ENCODE peak calls at places on chromosomes 12 and 14, in eight cellular contexts. V, S, G, X, T, N, O and D are unnamed samples. For H3K4me1 and H3K9me3, the result is how much of the 10 kb centered on the place peaks cover.

GRCh38 chr14:99784508-99784907 is 8.7 kb upstream of the EML1 start:
- DNase-seq in V (no peak), S (no peak), G (no peak), X (no peak), T (peak), N (no peak), O (peak), D (peak)

GRCh38 chr14:68518910-68519686 is 273.8 kb downstream of the ZFP36L1 start:
- DNase-seq in V (no peak), S (peak), G (no peak), X (peak), T (peak), N (no peak), O (no peak), D (no peak)

GRCh38 chr12:52319097-52319496 is 2.1 kb downstream of the KRT83 start:
- DNase-seq in V (peak), S (no peak), G (no peak), X (no peak), T (no peak), N (no peak), O (no peak), D (peak)

GRCh38 chr14:61753631-61754030 is 8.6 kb upstream of the SNAPC1 start:
- DNase-seq in V (no peak), S (no peak), G (no peak), X (no peak), T (peak), N (no peak), O (no peak), D (peak)

GRCh38 chr12:109286252-109286651 is 22.8 kb downstream of the FOXN4 start:
- DNase-seq in V (no peak), S (no peak), G (no peak), X (no peak), T (no peak), N (no peak), O (no peak), D (no peak)

GRCh38 chr12:98595152-98595988 is 1.9 kb downstream of the SLC25A3 start:
- DNase-seq in V (no peak), S (no peak), G (no peak), X (peak), T (peak), N (no peak), O (no peak), D (peak)

GRCh38 chr14:76936483-76936882 is 92.0 kb downstream of the IRF2BPL start:
- DNase-seq in V (no peak), S (no peak), G (no peak), X (no peak), T (peak), N (no peak), O (no peak), D (no peak)

GRCh38 chr12:26298785-26299621 is 103.6 kb downstream of the SSPN start:
- DNase-seq in V (no peak), S (no peak), G (no peak), X (peak), T (peak), N (peak), O (no peak), D (no peak)

GRCh38 chr12:6775775-6776174 is 3.5 kb downstream of the LAG3 start:
- DNase-seq in V (no peak), S (no peak), G (no peak), X (no peak), T (no peak), N (no peak), O (no peak), D (no peak)

GRCh38 chr12:120725659-120726509 is at the start of gene ACADS:
- DNase-seq in V (peak), S (peak), G (peak), X (peak), T (peak), N (peak), O (peak), D (peak)

GRCh38 chr14:23577710-23578392 is 739 bp downstream of the JPH4 start:
- DNase-seq in V (peak), S (no peak), G (no peak), X (no peak), T (peak), N (peak), O (no peak), D (peak)

GRCh38 chr12:10385181-10385613 is 4.6 kb downstream of the KLRK1 start:
- DNase-seq in V (no peak), S (no peak), G (no peak), X (peak), T (peak), N (no peak), O (no peak), D (no peak)

GRCh38 chr12:4438834-4439596 is 6.6 kb downstream of the FGF6 start:
- DNase-seq in V (no peak), S (no peak), G (no peak), X (no peak), T (no peak), N (no peak), O (no peak), D (peak)

GRCh38 chr14:85415015-85415712 is 114.8 kb upstream of the FLRT2 start:
- DNase-seq in V (peak), S (no peak), G (no peak), X (peak), T (peak), N (no peak), O (peak), D (peak)

GRCh38 chr12:65520658-65521057 is 242.2 kb downstream of the MSRB3 start:
- DNase-seq in V (no peak), S (no peak), G (no peak), X (no peak), T (no peak), N (no peak), O (no peak), D (no peak)

GRCh38 chr12:130632582-130633174 is 83.4 kb downstream of the RIMBP2 start:
- DNase-seq in V (no peak), S (no peak), G (no peak), X (no peak), T (no peak), N (no peak), O (no peak), D (no peak)

GRCh38 chr12:54017845-54018607 is 9.2 kb downstream of the HOXC8 start:
- DNase-seq in V (peak), S (peak), G (peak), X (peak), T (peak), N (peak), O (peak), D (peak)

GRCh38 chr14:101761881-101762529 is 496 bp downstream of the PPP2R5C start:
- DNase-seq in V (no peak), S (peak), G (no peak), X (no peak), T (peak), N (peak), O (peak), D (no peak)

GRCh38 chr12:82931349-82932116 is 244.8 kb downstream of the TMTC2 start:
- DNase-seq in V (no peak), S (no peak), G (no peak), X (peak), T (peak), N (no peak), O (no peak), D (no peak)

GRCh38 chr12:95182868-95183415 is 34.3 kb downstream of the FGD6 start:
- DNase-seq in V (no peak), S (no peak), G (peak), X (peak), T (no peak), N (no peak), O (no peak), D (peak)

GRCh38 chr12:14473707-14474287 is 93.9 kb downstream of the PLBD1 start:
- DNase-seq in V (no peak), S (no peak), G (peak), X (peak), T (peak), N (peak), O (no peak), D (no peak)

GRCh38 chr12:130754234-130755001 is 38.3 kb upstream of the RIMBP2 start:
- DNase-seq in V (no peak), S (no peak), G (no peak), X (no peak), T (no peak), N (no peak), O (no peak), D (no peak)

GRCh38 chr12:110578522-110579238 is 4.4 kb downstream of the PPTC7 start:
- DNase-seq in V (no peak), S (no peak), G (peak), X (no peak), T (no peak), N (no peak), O (no peak), D (peak)

GRCh38 chr14:22556021-22556989 is 32.7 kb downstream of the DAD1 start:
- DNase-seq in V (no peak), S (no peak), G (no peak), X (peak), T (no peak), N (no peak), O (peak), D (no peak)

GRCh38 chr12:10234562-10234961 is 21.9 kb downstream of the GABARAPL1 start:
- DNase-seq in V (no peak), S (no peak), G (no peak), X (no peak), T (no peak), N (no peak), O (no peak), D (no peak)

GRCh38 chr14:70130498-70130897 is 58.3 kb downstream of the SLC8A3 start:
- DNase-seq in V (no peak), S (no peak), G (no peak), X (no peak), T (no peak), N (no peak), O (no peak), D (no peak)

GRCh38 chr12:130335517-130336392 is 1.9 kb upstream of the PIWIL1 start:
- DNase-seq in V (no peak), S (no peak), G (peak), X (peak), T (peak), N (peak), O (peak), D (peak)

GRCh38 chr12:127629066-127629820 is 637.7 kb upstream of the TMEM132C start:
- DNase-seq in V (no peak), S (no peak), G (no peak), X (no peak), T (no peak), N (no peak), O (no peak), D (no peak)

GRCh38 chr12:94595152-94595551 is 55.2 kb downstream of the TMCC3 start:
- DNase-seq in V (no peak), S (no peak), G (no peak), X (peak), T (no peak), N (no peak), O (no peak), D (no peak)

GRCh38 chr12:125418902-125419564 is 353.8 kb downstream of the AACS start:
- DNase-seq in V (no peak), S (no peak), G (no peak), X (no peak), T (no peak), N (no peak), O (no peak), D (no peak)

GRCh38 chr12:114767081-114767480 is 83.1 kb upstream of the TBX3 start:
- DNase-seq in V (no peak), S (no peak), G (no peak), X (no peak), T (no peak), N (no peak), O (no peak), D (no peak)

GRCh38 chr12:103529306-103529705 is 33.5 kb upstream of the C12orf42 start:
- DNase-seq in V (no peak), S (no peak), G (no peak), X (peak), T (no peak), N (no peak), O (no peak), D (no peak)

GRCh38 chr12:84912191-84913142 is at the start of gene SLC6A15:
- DNase-seq in V (peak), S (no peak), G (no peak), X (peak), T (peak), N (peak), O (peak), D (peak)

GRCh38 chr12:122395319-122395718 is 27.1 kb downstream of the CLIP1 start:
- DNase-seq in V (no peak), S (no peak), G (peak), X (peak), T (no peak), N (peak), O (no peak), D (no peak)

GRCh38 chr12:132618683-132619043 is at the start of gene P2RX2:
- DNase-seq in V (peak), S (no peak), G (no peak), X (no peak), T (no peak), N (peak), O (no peak), D (no peak)

GRCh38 chr14:70708717-70709570 is 67.2 kb downstream of the TTC9 start:
- DNase-seq in V (peak), S (no peak), G (no peak), X (no peak), T (no peak), N (no peak), O (no peak), D (peak)

GRCh38 chr14:91171291-91171690 is 57.4 kb downstream of the DGLUCY start:
- DNase-seq in V (no peak), S (no peak), G (no peak), X (no peak), T (no peak), N (peak), O (no peak), D (no peak)

GRCh38 chr12:114848661-114849060 is 164.7 kb upstream of the TBX3 start:
- DNase-seq in V (no peak), S (no peak), G (no peak), X (peak), T (peak), N (no peak), O (peak), D (no peak)

GRCh38 chr12:59194794-59195193 is 274.5 kb upstream of the LRIG3 start:
- DNase-seq in V (peak), S (no peak), G (no peak), X (no peak), T (no peak), N (no peak), O (no peak), D (peak)

GRCh38 chr12:22631863-22632463 is 7.0 kb downstream of the ETNK1 start:
- DNase-seq in V (no peak), S (no peak), G (no peak), X (no peak), T (peak), N (peak), O (no peak), D (no peak)
- TF ChIP-seq CTCF in V (peak), S (no peak), G (peak), X (peak), T (peak), N (peak), O (peak), D (peak)

DNA sequence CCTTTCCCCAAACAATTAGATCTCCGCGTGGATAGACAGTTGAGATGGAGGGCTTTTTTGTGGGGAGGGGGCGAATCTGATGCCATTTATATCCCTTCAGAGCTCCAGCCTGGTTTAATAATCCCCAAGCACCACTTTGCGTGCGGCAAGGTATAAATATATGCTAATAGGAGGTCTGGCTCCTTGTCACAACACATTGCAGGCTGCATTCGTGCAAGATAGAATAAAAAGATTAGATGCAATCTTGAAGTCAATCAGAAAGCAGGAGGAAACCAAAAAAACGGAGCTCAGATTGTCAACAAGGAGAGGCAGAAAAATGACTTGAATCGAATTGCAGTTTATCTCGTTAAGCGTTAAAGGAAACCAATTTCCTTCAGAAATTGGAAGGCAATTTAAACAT is 248.7 kb downstream of the SPTSSA start:
- DNase-seq in V (no peak), S (no peak), G (no peak), X (no peak), T (no peak), N (no peak), O (no peak), D (no peak)
- H3K4me1 ChIP-seq in V (under half), S (under half), G (under half), X (under half), T (under half), N (under half), O (under half), D (under half)

DNA sequence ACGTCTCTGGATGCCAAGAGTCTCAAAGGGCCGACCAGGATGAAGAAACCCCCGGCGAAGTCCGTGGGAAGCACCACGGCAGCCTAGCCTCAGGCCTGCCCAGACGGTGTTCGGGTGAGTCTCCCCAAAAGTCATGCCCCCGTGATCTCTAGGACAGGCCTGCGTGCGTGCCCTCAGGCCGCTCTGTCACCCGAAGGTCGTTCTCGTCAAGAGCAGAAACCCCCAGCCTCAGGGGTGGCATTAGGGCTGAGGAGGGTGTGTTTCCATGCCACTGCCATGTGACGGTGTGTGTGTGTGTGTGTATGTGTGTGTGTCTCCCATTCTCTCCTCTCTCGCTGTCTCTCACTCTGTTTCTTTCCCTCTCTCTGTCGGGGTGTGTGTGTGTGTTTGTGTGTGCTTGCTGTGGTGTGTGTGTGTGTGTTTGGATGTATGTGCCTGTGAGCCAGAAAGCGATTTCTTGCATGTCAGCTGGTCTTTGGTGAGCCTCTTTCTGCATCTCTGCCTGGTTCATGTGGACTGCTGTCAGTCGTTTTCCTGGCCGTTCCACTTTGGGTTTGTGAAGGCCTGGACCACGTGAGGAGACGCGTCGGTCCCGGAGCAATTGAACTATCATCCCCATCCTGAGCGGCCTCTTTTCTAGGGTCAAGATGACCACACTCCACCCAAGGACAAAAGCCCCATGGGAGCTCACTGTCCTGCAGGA is 772.5 kb upstream of the ALG10B start:
- DNase-seq in V (no peak), S (no peak), G (no peak), X (no peak), T (no peak), N (no peak), O (no peak), D (no peak)
- H3K9me3 ChIP-seq in V (half or more), S (under half), G (under half), X (under half), T (under half), N (under half), O (under half), D (under half)

GRCh38 chr12:113002155-113002554 is 23.8 kb downstream of the OAS2 start:
- DNase-seq in V (peak), S (peak), G (peak), X (no peak), T (peak), N (no peak), O (no peak), D (no peak)
- TF ChIP-seq CTCF in V (no peak), S (no peak), G (peak), X (no peak), T (no peak), N (no peak), O (no peak), D (peak)

GRCh38 chr12:55926738-55927587 is 731 bp downstream of the PYM1 start:
- DNase-seq in V (peak), S (peak), G (peak), X (peak), T (peak), N (peak), O (peak), D (peak)

GRCh38 chr12:55927588-55928502 is at the start of gene PYM1:
- DNase-seq in V (peak), S (peak), G (peak), X (peak), T (peak), N (peak), O (peak), D (peak)

GRCh38 chr12:55925870-55926737 is 1.6 kb downstream of the PYM1 start:
- DNase-seq in V (no peak), S (no peak), G (peak), X (no peak), T (no peak), N (no peak), O (no peak), D (peak)

GRCh38 chr12:55922126-55922525 is 5.6 kb downstream of the PYM1 start:
- DNase-seq in V (no peak), S (no peak), G (no peak), X (no peak), T (no peak), N (no peak), O (no peak), D (no peak)

GRCh38 chr12:55925371-55925770 is 2.3 kb downstream of the PYM1 start:
- DNase-seq in V (no peak), S (no peak), G (no peak), X (no peak), T (no peak), N (no peak), O (no peak), D (no peak)
- H3K4me1 ChIP-seq in V (under half), S (under half), G (under half), X (under half), T (under half), N (under half), O (under half), D (under half)

GRCh38 chr14:26233126-26233525 is 364.7 kb downstream of the NOVA1 start:
- DNase-seq in V (no peak), S (no peak), G (no peak), X (no peak), T (no peak), N (no peak), O (no peak), D (no peak)
- H3K9me3 ChIP-seq in V (under half), S (under half), G (under half), X (under half), T (under half), N (under half), O (under half), D (under half)

GRCh38 chr12:55142896-55143870 is 17.0 kb downstream of the OR9K2 start:
- DNase-seq in V (peak), S (no peak), G (peak), X (peak), T (peak), N (peak), O (peak), D (peak)
- TF ChIP-seq CTCF in V (peak), S (peak), G (peak), X (peak), T (peak), N (peak), O (peak), D (peak)